ENCODE peak calls at places on chromosomes 12 and 14, in four cellular contexts. One of them, this sample, is unnamed.

GRCh38 chr14:76977793-76978730 is 50.4 kb downstream of the IRF2BPL start:
- DNase-seq in A673: no peak
- DNase-seq in CD4-positive, alpha-beta memory T cell: peak; percentile 74
- DNase-seq in left lung: peak; percentile 94
- DNase-seq in this sample: peak; percentile 88

GRCh38 chr12:12718853-12719252 is 1.7 kb downstream of the CDKN1B start:
- DNase-seq in left lung: no peak
- DNase-seq in A673: peak; percentile 31
- DNase-seq in CD4-positive, alpha-beta memory T cell: peak; percentile 35
- DNase-seq in this sample: no peak

GRCh38 chr14:22472935-22473854 is 115.8 kb downstream of the DAD1 start:
- DNase-seq in left lung: no peak
- DNase-seq in CD4-positive, alpha-beta memory T cell: no peak
- DNase-seq in A673: peak; percentile 89
- DNase-seq in this sample: no peak

GRCh38 chr12:3527181-3527580 is 36.2 kb downstream of the PRMT8 start:
- DNase-seq in left lung: no peak
- DNase-seq in A673: peak; percentile 54
- DNase-seq in CD4-positive, alpha-beta memory T cell: no peak
- DNase-seq in this sample: no peak

GRCh38 chr12:6612247-6612646 is 5.1 kb upstream of the CHD4 start:
- DNase-seq in A673: no peak
- DNase-seq in left lung: no peak
- DNase-seq in CD4-positive, alpha-beta memory T cell: no peak
- DNase-seq in this sample: no peak

GRCh38 chr12:2375871-2376270 is 323.1 kb downstream of the CACNA1C start:
- DNase-seq in CD4-positive, alpha-beta memory T cell: no peak
- DNase-seq in left lung: no peak
- DNase-seq in A673: no peak
- DNase-seq in this sample: no peak

GRCh38 chr12:109273354-109273753 is 35.7 kb downstream of the FOXN4 start:
- DNase-seq in A673: no peak
- DNase-seq in CD4-positive, alpha-beta memory T cell: no peak
- DNase-seq in left lung: no peak
- DNase-seq in this sample: no peak

GRCh38 chr14:102696332-102696731 is 80.9 kb upstream of the TRAF3 start:
- DNase-seq in A673: no peak
- DNase-seq in left lung: no peak
- DNase-seq in CD4-positive, alpha-beta memory T cell: no peak
- DNase-seq in this sample: no peak

DNA sequence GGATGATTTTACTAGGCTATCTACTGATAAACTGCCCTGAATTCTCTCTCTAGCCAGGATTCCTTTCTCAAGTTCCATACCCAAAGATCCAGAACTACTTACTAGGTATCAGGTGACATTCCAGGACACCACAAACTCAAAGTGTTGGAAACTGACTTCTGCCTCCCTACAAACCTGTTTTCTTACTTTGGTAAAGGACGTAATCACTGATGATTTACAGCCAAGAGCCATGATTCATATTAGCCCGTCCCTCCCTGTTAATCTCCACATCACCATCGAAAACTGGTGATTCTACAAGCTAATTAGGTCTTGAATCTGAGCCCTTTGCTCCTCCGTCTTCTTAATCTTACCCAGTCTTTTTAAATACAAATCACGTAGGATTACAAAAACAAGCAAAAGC is 1.1 kb upstream of the ATG14 start:
- DNase-seq in CD4-positive, alpha-beta memory T cell: no peak
- DNase-seq in left lung: no peak
- DNase-seq in A673: no peak
- DNase-seq in this sample: no peak
- H3K4me3 ChIP-seq in CD4-positive, alpha-beta memory T cell: no peak overlapping the region
- H3K4me3 ChIP-seq in left lung: no peak overlapping the region
- H3K4me3 ChIP-seq in A673: no peak overlapping the region
- H3K4me3 ChIP-seq in this sample: peak overlapping the region; percentile 99

GRCh38 chr14:105817971-105818711 is 291.8 kb downstream of the TMEM121 start:
- DNase-seq in left lung: no peak
- DNase-seq in A673: no peak
- DNase-seq in CD4-positive, alpha-beta memory T cell: no peak
- DNase-seq in this sample: no peak
- H3K27ac ChIP-seq in left lung: no peak overlapping the region
- H3K27ac ChIP-seq in A673: no peak overlapping the region
- H3K27ac ChIP-seq in CD4-positive, alpha-beta memory T cell: no peak overlapping the region
- H3K27ac ChIP-seq in this sample: no peak overlapping the region

DNA sequence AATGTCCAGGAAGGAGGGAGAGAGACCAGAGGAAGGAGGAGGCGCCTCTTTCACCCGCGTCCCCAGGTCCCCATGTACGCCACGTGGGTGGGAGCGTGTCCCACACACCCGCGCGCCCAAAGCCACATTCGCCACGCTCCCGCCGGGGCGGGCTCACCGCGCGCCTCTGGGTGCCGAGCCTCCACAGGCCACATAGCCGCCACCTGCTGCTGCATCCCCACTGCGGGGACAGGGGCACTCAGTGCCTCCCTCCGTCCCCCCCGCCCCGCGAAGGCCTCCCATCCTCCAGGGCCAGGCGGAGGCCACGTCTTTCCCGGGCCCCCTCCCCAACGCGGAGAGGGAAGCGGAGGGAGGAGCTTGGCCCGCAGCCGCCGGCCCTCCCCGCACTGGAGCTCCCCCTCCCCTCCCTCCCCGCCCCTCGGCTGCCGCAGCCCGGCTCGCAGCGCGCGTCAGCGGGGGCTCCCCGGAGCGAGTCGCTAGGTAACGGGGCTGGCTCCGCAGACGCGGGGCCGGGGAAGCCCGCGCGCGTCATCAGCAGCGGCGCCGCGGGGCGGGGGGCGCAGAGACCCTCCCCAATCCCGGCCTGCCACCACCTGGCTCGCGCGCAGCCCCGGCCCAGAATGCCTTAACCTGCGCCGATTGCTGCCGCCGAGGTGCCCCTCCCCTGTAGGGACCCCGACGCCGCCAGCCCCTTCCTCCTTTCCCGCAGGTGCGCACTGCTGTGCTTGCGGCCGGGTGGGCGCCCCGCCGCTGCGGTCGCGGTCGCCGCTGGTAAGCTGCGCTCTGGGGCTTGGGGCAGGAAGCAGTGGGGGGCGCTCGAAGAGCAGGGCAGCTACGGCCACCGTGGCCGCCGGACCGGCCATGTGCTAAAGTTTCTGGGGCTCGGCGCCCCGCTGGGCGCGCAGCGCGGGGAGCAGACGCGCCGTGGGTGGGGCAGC is 532 bp upstream of the TUNAR start:
- DNase-seq in left lung: peak; percentile 77
- DNase-seq in CD4-positive, alpha-beta memory T cell: no peak
- DNase-seq in A673: peak; percentile 14
- DNase-seq in this sample: no peak
- H3K4me3 ChIP-seq in left lung: no peak overlapping the region
- H3K4me3 ChIP-seq in CD4-positive, alpha-beta memory T cell: no peak overlapping the region
- H3K4me3 ChIP-seq in A673: peak overlapping the region; percentile 38
- H3K4me3 ChIP-seq in this sample: no peak overlapping the region

GRCh38 chr12:54389139-54389508 is 4.6 kb upstream of the ZNF385A start:
- DNase-seq in A673: no peak
- DNase-seq in CD4-positive, alpha-beta memory T cell: no peak
- DNase-seq in left lung: no peak
- DNase-seq in this sample: no peak
- H3K27ac ChIP-seq in A673: peak overlapping the region; percentile 24
- H3K27ac ChIP-seq in CD4-positive, alpha-beta memory T cell: no peak overlapping the region
- H3K27ac ChIP-seq in left lung: no peak overlapping the region
- H3K27ac ChIP-seq in this sample: no peak overlapping the region

GRCh38 chr14:96512122-96512521 is 9.9 kb downstream of the PAPOLA start:
- DNase-seq in left lung: no peak
- DNase-seq in A673: no peak
- DNase-seq in CD4-positive, alpha-beta memory T cell: no peak
- DNase-seq in this sample: no peak
- H3K4me3 ChIP-seq in left lung: no peak overlapping the region
- H3K4me3 ChIP-seq in A673: no peak overlapping the region
- H3K4me3 ChIP-seq in CD4-positive, alpha-beta memory T cell: no peak overlapping the region
- H3K4me3 ChIP-seq in this sample: no peak overlapping the region

GRCh38 chr12:8156845-8157244 is at the start of gene ZNF705A:
- DNase-seq in left lung: no peak
- DNase-seq in CD4-positive, alpha-beta memory T cell: no peak
- DNase-seq in A673: peak; percentile 93
- DNase-seq in this sample: no peak
- H3K27ac ChIP-seq in left lung: peak within 1 kb of the TSS; percentile 84
- H3K27ac ChIP-seq in CD4-positive, alpha-beta memory T cell: no peak within 1 kb of the TSS
- H3K27ac ChIP-seq in A673: peak within 1 kb of the TSS; percentile 61
- H3K27ac ChIP-seq in this sample: peak within 1 kb of the TSS; percentile 26

GRCh38 chr14:90062852-90063539 is 1.2 kb downstream of the KCNK13 start:
- DNase-seq in A673: no peak
- DNase-seq in CD4-positive, alpha-beta memory T cell: no peak
- DNase-seq in left lung: no peak
- DNase-seq in this sample: no peak
- H3K4me3 ChIP-seq in A673: no peak overlapping the region
- H3K4me3 ChIP-seq in CD4-positive, alpha-beta memory T cell: peak overlapping the region; percentile 32
- H3K4me3 ChIP-seq in left lung: no peak overlapping the region
- H3K4me3 ChIP-seq in this sample: peak overlapping the region; percentile 51

GRCh38 chr12:65209655-65210043 is 40.3 kb downstream of the LEMD3 start:
- DNase-seq in CD4-positive, alpha-beta memory T cell: no peak
- DNase-seq in A673: peak; percentile 29
- DNase-seq in left lung: no peak
- DNase-seq in this sample: no peak
- H3K27ac ChIP-seq in CD4-positive, alpha-beta memory T cell: no peak overlapping the region
- H3K27ac ChIP-seq in A673: no peak overlapping the region
- H3K27ac ChIP-seq in left lung: no peak overlapping the region
- H3K27ac ChIP-seq in this sample: no peak overlapping the region

This sample was measured in lower lobe of right lung.